ENCODE peak calls at places on chromosomes 4 and X, in seven cellular contexts. O is GM12878, T is H1, K is HCT116, D is HepG2, R is K562, B is SK-N-SH. E is an unnamed sample.

GRCh38 chrX:53716328-53717088 is 30.0 kb upstream of the HUWE1 start:
- DNase-seq in O (peak), T (no peak), K (no peak), D (no peak), R (no peak), B (no peak), E (no peak)

GRCh38 chr4:38114435-38114834 is 154.2 kb downstream of the PTTG2 start:
- DNase-seq in O (no peak), T (peak), K (no peak), D (no peak), R (no peak), B (no peak), E (no peak)

GRCh38 chr4:103204114-103204513 is 6.0 kb upstream of the CENPE start:
- DNase-seq in O (no peak), T (no peak), K (peak), D (peak), R (no peak), B (peak), E (no peak)

GRCh38 chr4:39908284-39908683 is 69.4 kb downstream of the PDS5A start:
- DNase-seq in O (no peak), T (no peak), K (no peak), D (no peak), R (no peak), B (no peak), E (no peak)

GRCh38 chr4:47373174-47373573 is 90.3 kb downstream of the COMMD8 start:
- DNase-seq in O (no peak), T (no peak), K (no peak), D (no peak), R (no peak), B (no peak), E (no peak)

GRCh38 chr4:40916880-40917279 is 167.1 kb downstream of the NSUN7 start:
- DNase-seq in O (no peak), T (peak), K (peak), D (peak), R (peak), B (no peak), E (no peak)

GRCh38 chrX:30150196-30150895 is 65.0 kb upstream of the MAGEB2 start:
- DNase-seq in O (no peak), T (no peak), K (no peak), D (no peak), R (no peak), B (no peak), E (no peak)

GRCh38 chrX:8632949-8633348 is 99.0 kb downstream of the ANOS1 start:
- DNase-seq in O (no peak), T (no peak), K (no peak), D (no peak), R (no peak), B (no peak), E (no peak)

GRCh38 chr4:68062501-68062900 is 67.2 kb downstream of the TMPRSS11F start:
- DNase-seq in O (no peak), T (no peak), K (no peak), D (no peak), R (no peak), B (no peak), E (no peak)

GRCh38 chr4:95288552-95288951 is 260.2 kb downstream of the UNC5C start:
- DNase-seq in O (no peak), T (no peak), K (no peak), D (no peak), R (no peak), B (no peak), E (no peak)

GRCh38 chr4:107734120-107734519 is 14.1 kb upstream of the PAPSS1 start:
- DNase-seq in O (no peak), T (no peak), K (no peak), D (no peak), R (peak), B (peak), E (no peak)

GRCh38 chrX:109875831-109876230 is 127.1 kb upstream of the TMEM164 start:
- DNase-seq in O (no peak), T (no peak), K (no peak), D (no peak), R (no peak), B (no peak), E (no peak)

GRCh38 chr4:136680271-136680670 is 852.0 kb downstream of the PCDH18 start:
- DNase-seq in O (no peak), T (no peak), K (no peak), D (no peak), R (no peak), B (peak), E (peak)

GRCh38 chr4:142406051-142406549 is 440.0 kb downstream of the INPP4B start:
- DNase-seq in O (peak), T (no peak), K (no peak), D (no peak), R (no peak), B (no peak), E (no peak)

GRCh38 chr4:69731261-69731660 is 29.2 kb downstream of the SULT1B1 start:
- DNase-seq in O (no peak), T (no peak), K (no peak), D (no peak), R (no peak), B (no peak), E (no peak)

GRCh38 chr4:155854597-155855226 is 11.4 kb downstream of the ASIC5 start:
- DNase-seq in O (no peak), T (no peak), K (no peak), D (no peak), R (no peak), B (no peak), E (no peak)

GRCh38 chr4:119589165-119589564 is 39.4 kb downstream of the PDE5A start:
- DNase-seq in O (no peak), T (no peak), K (no peak), D (no peak), R (no peak), B (no peak), E (no peak)

GRCh38 chr4:77156912-77157858 is at the start of gene CCNG2:
- DNase-seq in O (no peak), T (peak), K (no peak), D (peak), R (peak), B (peak), E (no peak)

GRCh38 chr4:125703443-125703842 is 388.7 kb downstream of the FAT4 start:
- DNase-seq in O (no peak), T (no peak), K (no peak), D (no peak), R (no peak), B (no peak), E (no peak)

GRCh38 chrX:154751669-154752271 is 893 bp upstream of the GAB3 start:
- DNase-seq in O (no peak), T (no peak), K (no peak), D (no peak), R (peak), B (no peak), E (no peak)

GRCh38 chrX:154751121-154751668 is 318 bp upstream of the GAB3 start:
- DNase-seq in O (no peak), T (no peak), K (no peak), D (no peak), R (peak), B (no peak), E (no peak)

GRCh38 chrX:154749856-154750255 is 1.0 kb downstream of the GAB3 start:
- DNase-seq in O (no peak), T (no peak), K (no peak), D (no peak), R (no peak), B (no peak), E (no peak)

GRCh38 chrX:154748712-154749339 is 2.1 kb downstream of the GAB3 start:
- DNase-seq in O (no peak), T (no peak), K (no peak), D (peak), R (peak), B (peak), E (peak)

GRCh38 chrX:154750301-154751120 is at the start of gene GAB3:
- DNase-seq in O (no peak), T (no peak), K (no peak), D (no peak), R (no peak), B (peak), E (no peak)
- TF ChIP-seq JUND in O (no peak), T (no peak), K (no peak), D (no peak), R (no peak), B (no peak), E (no peak)

GRCh38 chr4:26749867-26750266 is 110.8 kb upstream of the STIM2 start:
- DNase-seq in O (no peak), T (no peak), K (no peak), D (no peak), R (no peak), B (no peak), E (no peak)

GRCh38 chr4:26748805-26749204 is 111.8 kb upstream of the STIM2 start:
- DNase-seq in O (no peak), T (no peak), K (no peak), D (no peak), R (no peak), B (no peak), E (no peak)

GRCh38 chr4:26751004-26751403 is 109.6 kb upstream of the STIM2 start:
- DNase-seq in O (no peak), T (no peak), K (no peak), D (peak), R (no peak), B (no peak), E (no peak)

GRCh38 chr4:26751838-26752237 is 108.8 kb upstream of the STIM2 start:
- DNase-seq in O (peak), T (no peak), K (no peak), D (no peak), R (no peak), B (no peak), E (no peak)

GRCh38 chr4:26746742-26747351 is 113.8 kb upstream of the STIM2 start:
- DNase-seq in O (peak), T (no peak), K (no peak), D (no peak), R (no peak), B (no peak), E (no peak)
- TF ChIP-seq JUND in O (peak), T (no peak), K (no peak), D (no peak), R (no peak), B (no peak), E (no peak)

DNA sequence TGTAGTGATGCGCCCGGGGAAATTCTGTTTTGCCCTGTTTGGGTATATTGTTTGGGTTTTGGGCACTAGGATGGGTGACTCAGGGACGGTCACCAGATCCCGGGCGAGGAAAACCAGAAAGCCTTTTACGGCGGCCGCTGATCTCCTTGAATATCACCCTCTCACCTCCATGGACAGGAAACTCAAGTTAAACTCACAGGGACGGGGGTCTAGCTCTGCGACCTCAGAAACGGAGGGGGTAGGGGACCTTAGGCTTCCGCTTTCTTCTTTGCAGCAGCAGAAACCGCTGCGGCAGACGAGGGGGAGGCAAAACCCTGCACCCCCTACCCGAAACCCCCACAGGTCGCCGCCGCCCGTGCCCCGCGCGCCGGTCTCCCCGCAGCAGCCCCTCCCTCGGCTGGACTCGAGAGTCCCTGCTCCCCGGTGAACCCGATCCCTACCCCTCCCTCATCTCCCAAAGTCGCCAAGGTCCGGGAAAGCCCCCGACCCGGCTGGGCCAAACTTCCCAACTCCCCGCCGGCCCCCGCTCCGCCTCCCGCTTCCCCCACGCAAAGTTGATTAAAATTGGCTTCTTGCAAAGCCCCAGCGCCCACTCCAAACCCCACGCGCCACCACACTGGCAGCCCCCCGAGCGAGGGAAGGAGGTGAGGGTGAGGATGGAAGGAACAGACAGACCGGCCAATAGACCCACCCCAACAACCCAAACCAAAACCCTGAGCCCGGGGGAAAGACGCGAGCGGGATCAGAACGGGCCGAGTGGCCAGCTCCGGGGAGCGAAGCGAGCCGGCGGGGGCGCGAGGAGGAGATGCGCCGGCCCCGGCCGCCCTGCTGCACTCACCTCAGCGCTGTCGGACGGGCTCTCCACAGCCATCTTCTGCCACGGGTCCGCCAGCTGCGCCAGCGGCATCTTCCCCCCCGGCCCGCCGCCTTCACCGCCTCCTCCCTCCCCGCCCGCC is 705 bp downstream of the RPS6KA3 start:
- DNase-seq in O (no peak), T (no peak), K (no peak), D (no peak), R (peak), B (peak), E (no peak)
- TF ChIP-seq JUND in O (no peak), T (no peak), K (no peak), D (no peak), R (no peak), B (no peak), E (no peak)

GRCh38 chr4:80361329-80361900 is 25.9 kb downstream of the CFAP299 start:
- DNase-seq in O (no peak), T (no peak), K (peak), D (peak), R (peak), B (peak), E (peak)

GRCh38 chr4:80360102-80360501 is 24.6 kb downstream of the CFAP299 start:
- DNase-seq in O (no peak), T (no peak), K (no peak), D (no peak), R (no peak), B (no peak), E (no peak)

GRCh38 chr4:80360900-80361299 is 25.4 kb downstream of the CFAP299 start:
- DNase-seq in O (no peak), T (no peak), K (no peak), D (no peak), R (no peak), B (no peak), E (no peak)

GRCh38 chr4:80365928-80366327 is 30.4 kb downstream of the CFAP299 start:
- DNase-seq in O (peak), T (no peak), K (peak), D (peak), R (peak), B (peak), E (peak)

DNA sequence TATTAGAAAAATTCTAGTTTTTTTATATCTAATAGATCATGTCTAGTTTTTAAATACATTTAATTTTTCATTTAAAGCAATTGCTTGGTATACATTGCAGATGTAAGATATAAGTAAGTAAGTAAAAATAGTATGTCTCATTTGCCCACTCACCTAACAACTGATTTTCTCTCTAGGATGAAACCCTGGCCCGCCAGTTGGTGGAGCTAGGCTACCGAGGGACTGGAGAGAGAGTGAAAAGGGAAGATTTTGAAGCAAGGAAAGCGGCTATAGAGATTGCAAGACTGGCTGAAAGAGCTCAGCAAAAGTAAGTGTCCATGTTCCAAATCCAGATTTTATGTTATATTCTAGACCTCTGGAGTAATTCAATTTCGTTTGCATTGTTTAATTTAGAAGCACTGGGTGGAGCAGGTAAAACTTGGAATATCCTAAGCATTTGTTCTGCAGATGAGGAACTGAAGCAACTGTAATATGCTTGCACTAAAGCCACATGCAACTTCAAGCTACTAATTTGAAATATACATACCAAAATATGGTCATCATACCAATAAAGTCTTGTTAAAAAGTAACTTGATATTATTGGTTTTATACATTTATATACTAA is 27.1 kb downstream of the CFAP299 start:
- DNase-seq in O (no peak), T (no peak), K (peak), D (peak), R (peak), B (peak), E (peak)
- TF ChIP-seq JUND in O (no peak), T (no peak), K (no peak), D (no peak), R (no peak), B (no peak), E (no peak)

DNA sequence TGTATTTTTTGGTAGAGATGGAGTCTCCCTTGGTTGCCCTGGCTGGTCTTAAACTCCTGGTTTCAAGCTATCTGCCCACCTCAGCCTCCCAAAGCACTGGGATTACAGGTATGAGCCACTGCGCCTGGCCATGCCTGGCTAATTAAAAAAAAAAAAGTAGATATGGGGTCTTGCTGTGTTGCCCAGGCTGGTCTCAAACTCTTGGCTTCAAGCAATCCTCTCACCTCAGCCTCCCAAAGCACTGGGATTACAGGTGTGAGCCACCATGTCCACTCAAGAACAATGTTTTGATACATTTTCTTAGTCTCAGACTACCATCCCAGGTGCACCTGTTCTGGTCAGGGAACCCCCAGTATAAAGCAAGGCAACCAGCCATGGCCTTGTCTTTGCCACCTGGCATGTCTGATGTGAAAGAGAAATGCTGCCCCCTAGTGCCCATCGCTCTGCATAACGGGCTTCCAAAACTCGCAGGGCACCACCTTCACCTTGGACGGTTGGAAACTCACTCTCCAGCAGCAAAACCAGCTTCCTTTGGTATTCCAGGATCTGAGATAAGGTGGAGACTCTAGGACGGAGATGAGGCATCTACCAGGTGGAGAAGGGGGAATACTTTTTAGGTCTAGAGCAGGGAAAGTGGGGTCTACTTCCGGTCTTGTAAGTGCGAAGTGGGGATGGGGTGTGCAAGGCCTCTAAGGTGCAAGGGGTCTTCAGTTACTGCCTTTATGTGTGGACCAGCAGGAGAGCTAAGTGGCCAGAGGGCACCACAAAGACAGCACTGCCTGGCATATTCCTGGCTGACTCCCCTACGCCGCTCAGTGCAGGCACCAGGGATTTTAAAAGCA is 47.7 kb upstream of the AFAP1 start:
- DNase-seq in O (peak), T (no peak), K (peak), D (peak), R (peak), B (peak), E (peak)
- TF ChIP-seq JUND in O (no peak), T (no peak), K (no peak), D (no peak), R (no peak), B (no peak), E (no peak)

GRCh38 chr4:113684534-113685091 is 76.9 kb downstream of the CAMK2D start:
- DNase-seq in O (no peak), T (no peak), K (no peak), D (peak), R (no peak), B (peak), E (no peak)
- TF ChIP-seq JUND in O (no peak), T (no peak), K (no peak), D (no peak), R (no peak), B (no peak), E (no peak)

DNA sequence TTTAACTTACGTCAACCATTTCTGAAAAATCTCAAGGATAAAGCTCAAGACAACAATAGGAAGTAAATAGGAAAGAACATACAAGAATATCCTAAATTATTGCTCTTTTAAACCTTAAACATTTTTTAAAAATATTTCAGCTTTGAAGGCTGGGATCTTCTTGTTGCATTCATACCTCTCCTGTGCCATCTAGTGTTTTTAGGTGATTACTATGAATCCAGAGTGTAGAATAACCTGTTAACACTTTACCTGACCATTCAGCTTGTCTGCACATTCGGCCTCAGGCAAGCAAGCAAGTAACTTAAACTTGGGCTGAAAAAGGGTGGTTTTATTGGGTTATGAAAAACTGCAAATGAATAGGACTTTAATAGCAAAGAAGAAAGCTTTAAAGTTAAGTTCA is 507.8 kb upstream of the INTU start:
- DNase-seq in O (no peak), T (no peak), K (no peak), D (peak), R (no peak), B (no peak), E (peak)
- TF ChIP-seq JUND in O (no peak), T (no peak), K (no peak), D (no peak), R (no peak), B (no peak), E (no peak)

GRCh38 chr4:128827280-128827679 is 17.8 kb downstream of the JADE1 start:
- DNase-seq in O (no peak), T (no peak), K (no peak), D (no peak), R (no peak), B (no peak), E (no peak)
- TF ChIP-seq JUND in O (no peak), T (no peak), K (no peak), D (no peak), R (no peak), B (no peak), E (no peak)

GRCh38 chrX:150161092-150161672 is 201.9 kb upstream of the MAMLD1 start:
- DNase-seq in O (no peak), T (no peak), K (no peak), D (no peak), R (no peak), B (no peak), E (no peak)

GRCh38 chrX:150164971-150165605 is 198.0 kb upstream of the MAMLD1 start:
- DNase-seq in O (no peak), T (no peak), K (no peak), D (no peak), R (no peak), B (no peak), E (no peak)

GRCh38 chrX:150162141-150162540 is 201.0 kb upstream of the MAMLD1 start:
- DNase-seq in O (no peak), T (no peak), K (peak), D (no peak), R (no peak), B (no peak), E (no peak)

GRCh38 chrX:150163956-150164726 is 199.0 kb upstream of the MAMLD1 start:
- DNase-seq in O (no peak), T (no peak), K (no peak), D (no peak), R (no peak), B (no peak), E (no peak)

GRCh38 chrX:150163181-150163930 is 199.8 kb upstream of the MAMLD1 start:
- DNase-seq in O (no peak), T (no peak), K (no peak), D (no peak), R (no peak), B (no peak), E (no peak)
- TF ChIP-seq JUND in O (no peak), T (no peak), K (no peak), D (no peak), R (no peak), B (no peak), E (no peak)